ENCODE peak calls at places on chromosomes 1 and 21, in five cellular contexts. L is activated B cell treated with CpG ODN at 0.5 μM for 24 hours, G is AG04449, C is MCF 10A, T is fibroblast of lung. B is an unnamed sample.

GRCh38 chr1:60281360-60281932 is 207.9 kb upstream of the C1orf87 start:
- DNase-seq in L (no peak), G (no peak), C (peak), T (peak), B (peak)

GRCh38 chr1:38730511-38731397 is 128.8 kb downstream of the RRAGC start:
- DNase-seq in L (no peak), G (no peak), C (peak), T (peak), B (no peak)

GRCh38 chr1:108814343-108815125 is 42.4 kb downstream of the AKNAD1 start:
- DNase-seq in L (no peak), G (no peak), C (no peak), T (peak), B (no peak)

GRCh38 chr1:238438296-238439275 is 547.9 kb upstream of the ZP4 start:
- DNase-seq in L (no peak), G (no peak), C (no peak), T (no peak), B (no peak)

GRCh38 chr1:145985502-145986439 is 10.6 kb downstream of the TXNIP start:
- DNase-seq in L (no peak), G (no peak), C (peak), T (peak), B (no peak)

GRCh38 chr1:92933459-92933858 is 27.8 kb downstream of the DIPK1A start:
- DNase-seq in L (no peak), G (no peak), C (no peak), T (no peak), B (no peak)

GRCh38 chr1:231040019-231040799 is at the start of gene FAM89A:
- DNase-seq in L (peak), G (no peak), C (peak), T (peak), B (no peak)

GRCh38 chr1:50348449-50349241 is 74.6 kb downstream of the DMRTA2 start:
- DNase-seq in L (no peak), G (peak), C (peak), T (peak), B (peak)

GRCh38 chr1:161305872-161306519 is 3.8 kb downstream of the MPZ start:
- DNase-seq in L (peak), G (no peak), C (no peak), T (peak), B (peak)

GRCh38 chr1:211200311-211200710 is 58.9 kb upstream of the RCOR3 start:
- DNase-seq in L (no peak), G (no peak), C (no peak), T (no peak), B (no peak)

GRCh38 chr1:179105393-179105792 is 23.5 kb downstream of the TOR3A start:
- DNase-seq in L (no peak), G (no peak), C (peak), T (no peak), B (no peak)

GRCh38 chr1:47235280-47235679 is 3.3 kb upstream of the TAL1 start:
- DNase-seq in L (no peak), G (no peak), C (no peak), T (no peak), B (peak)

GRCh38 chr1:28428990-28429520 is 59.5 kb downstream of the PHACTR4 start:
- DNase-seq in L (no peak), G (no peak), C (no peak), T (no peak), B (no peak)

GRCh38 chr1:27601771-27602509 is 2.0 kb downstream of the AHDC1 start:
- DNase-seq in L (no peak), G (no peak), C (peak), T (no peak), B (no peak)

GRCh38 chr1:156451486-156452184 is 48.9 kb downstream of the MEF2D start:
- DNase-seq in L (no peak), G (no peak), C (no peak), T (no peak), B (no peak)
- TF ChIP-seq CTCF in L (no peak), G (no peak), C (no peak), T (peak), B (no peak)

GRCh38 chr21:33840771-33841170 is 74.8 kb downstream of the ATP5PO start:
- DNase-seq in L (no peak), G (no peak), C (no peak), T (no peak), B (no peak)
- TF ChIP-seq CTCF in L (no peak), G (no peak), C (no peak), T (no peak), B (no peak)

GRCh38 chr1:111424281-111424680 is 3.3 kb downstream of the OVGP1 start:
- DNase-seq in L (no peak), G (no peak), C (no peak), T (no peak), B (no peak)

GRCh38 chr1:111419037-111419436 is 8.5 kb downstream of the OVGP1 start:
- DNase-seq in L (no peak), G (no peak), C (no peak), T (no peak), B (no peak)

GRCh38 chr1:111420377-111420776 is 7.2 kb downstream of the OVGP1 start:
- DNase-seq in L (no peak), G (no peak), C (no peak), T (no peak), B (no peak)

GRCh38 chr1:111417755-111418154 is 9.8 kb downstream of the OVGP1 start:
- DNase-seq in L (no peak), G (no peak), C (peak), T (peak), B (no peak)

DNA sequence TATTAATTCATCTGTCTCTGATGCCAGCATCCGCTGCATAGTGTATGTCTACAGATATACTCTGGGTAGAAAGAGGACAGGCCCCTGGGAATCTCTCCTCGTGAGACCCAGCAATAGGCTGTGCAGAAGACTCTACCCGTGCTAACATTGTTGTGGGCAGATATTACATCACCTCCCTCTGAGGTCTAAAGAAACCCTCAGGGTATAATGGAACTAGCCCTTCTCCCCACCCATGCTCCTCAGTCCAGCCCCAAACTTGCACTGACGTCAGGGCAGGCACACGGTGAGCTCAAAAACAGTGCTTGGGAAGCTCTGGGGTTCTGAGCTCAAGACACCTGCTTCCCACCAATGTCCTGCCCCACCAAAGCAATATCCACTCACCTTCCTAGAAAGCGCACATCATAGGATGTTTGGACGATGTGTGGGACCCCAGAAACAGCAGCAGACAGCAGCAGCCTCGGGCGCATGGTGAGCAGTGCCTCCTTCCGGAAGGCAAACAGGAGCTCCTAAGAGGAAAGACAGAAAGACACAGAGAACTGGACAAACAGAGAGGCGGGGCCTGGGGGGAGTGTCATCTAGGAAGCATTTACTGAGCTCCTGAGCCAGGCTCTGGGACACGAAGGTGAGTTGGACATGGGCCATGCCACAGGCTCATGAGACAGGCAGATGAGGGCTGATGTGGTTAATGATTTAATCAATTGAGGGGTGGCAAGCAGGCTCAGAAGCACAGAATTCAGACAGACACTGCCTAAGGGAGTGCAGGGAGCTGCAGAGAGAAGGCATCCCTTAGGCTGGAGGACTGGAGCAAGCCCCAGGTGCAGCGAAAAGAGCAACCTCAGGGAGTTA is 4.8 kb downstream of the OVGP1 start:
- DNase-seq in L (no peak), G (no peak), C (peak), T (no peak), B (no peak)
- TF ChIP-seq CTCF in L (no peak), G (no peak), C (no peak), T (no peak), B (no peak)

GRCh38 chr1:99645699-99646531 is at the start of gene PALMD:
- DNase-seq in L (no peak), G (no peak), C (peak), T (no peak), B (no peak)
- TF ChIP-seq CTCF in L (no peak), G (no peak), C (no peak), T (no peak), B (no peak)

DNA sequence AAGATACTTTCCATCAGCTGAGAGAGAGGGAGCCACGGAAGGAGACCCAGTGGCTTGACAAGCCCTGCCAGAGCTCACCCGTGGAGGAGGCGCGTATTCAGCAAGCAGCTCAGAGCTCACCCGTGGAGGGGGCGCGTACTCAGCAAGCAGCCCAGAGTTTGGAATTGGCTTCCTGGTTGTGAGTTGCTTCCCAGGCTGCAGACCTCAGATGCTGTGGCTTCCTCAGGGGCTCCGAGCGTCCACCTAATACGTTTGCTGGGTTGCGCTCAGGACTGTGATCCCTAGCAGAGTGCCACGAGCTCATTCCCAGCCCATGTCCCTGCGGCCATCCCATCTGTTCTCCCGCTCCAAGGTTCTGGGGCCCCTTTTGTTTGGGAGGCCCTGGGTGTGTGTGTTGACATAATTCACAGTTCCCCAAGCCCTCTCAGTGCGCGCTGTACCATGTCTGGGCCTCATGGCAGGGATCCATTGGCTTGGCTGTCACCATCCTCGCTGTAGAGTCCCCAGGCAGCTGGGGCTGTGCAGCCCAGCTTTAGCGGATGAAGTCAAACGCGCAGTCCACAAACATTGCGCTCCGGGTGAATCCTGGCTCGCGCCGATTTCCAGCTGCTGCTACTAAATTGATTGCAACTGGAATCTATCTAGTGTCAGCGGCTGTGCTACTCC is 3.6 kb downstream of the AJAP1 start:
- DNase-seq in L (no peak), G (no peak), C (no peak), T (no peak), B (peak)
- TF ChIP-seq CTCF in L (no peak), G (no peak), C (no peak), T (no peak), B (no peak)

GRCh38 chr1:177812650-177813049 is 157.2 kb downstream of the SEC16B start:
- DNase-seq in L (no peak), G (no peak), C (no peak), T (no peak), B (no peak)

GRCh38 chr1:177820213-177820612 is 149.6 kb downstream of the SEC16B start:
- DNase-seq in L (no peak), G (no peak), C (no peak), T (no peak), B (peak)

DNA sequence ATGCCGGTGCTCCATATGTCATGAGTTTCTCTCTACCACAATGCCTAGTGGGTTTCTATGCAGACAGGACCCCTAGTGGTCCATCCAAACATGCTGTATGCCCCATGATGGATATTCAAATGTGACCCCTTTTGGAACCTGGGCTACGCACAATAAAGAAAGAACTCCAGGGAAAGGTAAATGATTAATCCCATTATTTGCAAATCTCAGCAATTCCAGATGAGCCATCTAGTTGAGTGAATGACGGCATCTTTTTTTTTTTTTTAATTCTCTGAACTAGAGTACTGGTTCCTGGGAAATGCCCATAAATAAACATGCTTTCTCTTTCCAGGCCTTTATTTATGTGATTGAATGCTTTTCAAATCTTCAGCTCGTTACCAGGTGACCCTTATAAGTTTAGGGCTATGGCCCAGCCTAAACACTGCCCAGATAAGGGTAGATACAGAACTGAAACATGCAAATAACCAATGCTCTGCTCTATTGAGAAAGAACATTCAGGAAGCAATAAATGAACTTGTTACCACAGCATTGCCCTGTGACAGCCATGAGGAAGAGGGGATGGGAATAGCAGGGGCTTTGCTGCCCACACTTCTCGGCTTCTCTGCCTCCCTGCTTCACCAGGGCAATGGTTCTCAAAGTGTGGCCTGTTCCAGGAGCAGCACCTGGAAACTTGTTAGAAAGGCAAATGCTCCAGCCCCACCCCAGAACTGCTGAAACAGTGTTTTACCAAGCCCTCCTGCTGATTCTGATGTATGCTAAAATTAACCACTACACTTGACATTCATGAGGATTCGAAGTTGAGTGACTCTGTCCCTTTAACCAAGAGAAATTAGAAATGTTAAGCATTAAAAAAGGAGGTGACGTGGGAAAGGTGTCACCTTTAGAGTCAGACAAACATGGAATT is 151.6 kb downstream of the SEC16B start:
- DNase-seq in L (no peak), G (no peak), C (no peak), T (no peak), B (no peak)
- TF ChIP-seq CTCF in L (no peak), G (no peak), C (no peak), T (no peak), B (no peak)

GRCh38 chr21:39087976-39088370 is 95.3 kb downstream of the PSMG1 start:
- DNase-seq in L (no peak), G (no peak), C (no peak), T (no peak), B (no peak)

GRCh38 chr21:39087238-39087975 is 95.8 kb downstream of the PSMG1 start:
- DNase-seq in L (no peak), G (no peak), C (no peak), T (no peak), B (no peak)

GRCh38 chr21:39085843-39086415 is 97.3 kb downstream of the PSMG1 start:
- DNase-seq in L (no peak), G (no peak), C (peak), T (no peak), B (no peak)

GRCh38 chr21:39084979-39085729 is 98.1 kb downstream of the PSMG1 start:
- DNase-seq in L (no peak), G (no peak), C (no peak), T (no peak), B (no peak)

DNA sequence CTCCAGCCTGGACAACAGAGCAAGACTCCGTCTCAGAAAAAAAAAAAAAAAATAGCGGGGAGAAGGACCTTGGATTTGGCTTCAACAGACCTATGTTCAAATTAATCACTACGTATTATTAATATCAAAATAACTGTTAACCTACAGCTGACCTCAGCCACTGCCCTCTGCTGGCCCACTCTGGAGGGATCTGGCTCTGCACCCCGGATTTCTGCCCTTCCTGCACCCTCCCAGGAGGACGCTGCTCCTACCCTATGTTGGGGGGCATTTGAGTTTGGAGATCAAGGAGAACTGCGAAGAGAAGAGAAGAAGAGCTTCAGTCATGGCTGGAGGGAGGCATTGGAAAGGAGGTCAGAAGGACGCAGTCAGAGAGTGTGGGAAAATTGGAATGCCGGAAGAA is 96.7 kb downstream of the PSMG1 start:
- DNase-seq in L (no peak), G (no peak), C (no peak), T (no peak), B (no peak)
- TF ChIP-seq CTCF in L (no peak), G (peak), C (no peak), T (no peak), B (no peak)

GRCh38 chr1:6040859-6041415 is 4.8 kb upstream of the KCNAB2 start:
- DNase-seq in L (no peak), G (no peak), C (no peak), T (no peak), B (no peak)

GRCh38 chr1:6040444-6040843 is 5.2 kb upstream of the KCNAB2 start:
- DNase-seq in L (no peak), G (no peak), C (no peak), T (no peak), B (no peak)

GRCh38 chr1:6043561-6043960 is 2.1 kb upstream of the KCNAB2 start:
- DNase-seq in L (no peak), G (no peak), C (no peak), T (no peak), B (no peak)

GRCh38 chr1:6039031-6039430 is 6.7 kb upstream of the KCNAB2 start:
- DNase-seq in L (no peak), G (no peak), C (no peak), T (no peak), B (no peak)

GRCh38 chr1:6041432-6042062 is 4.1 kb upstream of the KCNAB2 start:
- DNase-seq in L (no peak), G (no peak), C (peak), T (no peak), B (no peak)
- TF ChIP-seq CTCF in L (no peak), G (peak), C (peak), T (peak), B (peak)

DNA sequence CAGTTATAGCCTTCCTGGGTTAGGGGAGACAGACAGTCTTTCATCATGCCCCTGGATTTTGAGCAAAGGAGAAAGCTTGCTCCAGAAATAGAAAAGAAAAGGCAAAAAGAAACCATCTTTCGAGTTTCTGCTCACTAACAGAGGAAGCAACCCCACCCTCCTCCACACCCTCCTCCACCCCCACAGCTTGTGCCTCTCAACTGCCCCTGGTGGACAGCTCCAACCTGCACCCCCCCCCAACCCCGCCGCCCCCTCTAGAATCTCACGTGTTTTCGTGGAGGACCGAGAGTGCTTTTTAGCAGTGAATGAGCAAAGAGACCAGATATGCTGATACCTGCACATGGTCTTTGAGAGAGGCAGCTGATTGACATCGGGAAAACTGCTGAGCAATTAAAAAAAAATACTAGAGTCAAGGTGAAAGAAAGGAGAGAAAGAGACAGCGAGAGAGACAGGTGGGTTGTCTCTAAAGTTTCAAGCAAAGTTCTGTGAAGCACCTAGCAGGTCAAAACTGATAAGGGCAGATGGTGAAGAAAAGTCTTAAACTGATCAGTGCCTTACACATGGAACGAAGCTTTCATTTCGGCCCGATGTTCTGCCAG is 358.3 kb downstream of the KIF26B start:
- DNase-seq in L (no peak), G (no peak), C (no peak), T (peak), B (no peak)
- TF ChIP-seq CTCF in L (no peak), G (no peak), C (peak), T (peak), B (no peak)

B was measured in dorsolateral prefrontal cortex.